ENCODE peak calls at places on chromosome X, in ten cellular contexts. U, M, V, O, B, L, Z, N, Q and F are unnamed samples.

GRCh38 chrX:1598021-1598875 is 6.8 kb downstream of the AKAP17A start:
- DNase-seq in Q (no peak), M (no peak), V (no peak), O (no peak), Z (no peak), N (peak; percentile 60), B (peak; percentile 6), U (no peak), L (no peak), F (no peak)

GRCh38 chrX:118823263-118824172 is at the start of gene ZCCHC12:
- DNase-seq in N (peak; percentile 74), M (peak; percentile 60), Z (no peak), U (peak; percentile 26), V (peak; percentile 57), L (peak; percentile 71), O (no peak), Q (peak; percentile 66), B (peak; percentile 51), F (peak; percentile 35)

GRCh38 chrX:128698528-128698927 is 646.3 kb upstream of the ACTRT1 start:
- DNase-seq in B (no peak), O (peak; percentile 20), L (no peak), U (no peak), Z (peak; percentile 35), Q (no peak), V (no peak), N (no peak), M (no peak), F (no peak)

GRCh38 chrX:110226931-110227330 is 91.0 kb downstream of the AMMECR1 start:
- DNase-seq in U (no peak), Q (no peak), Z (no peak), N (no peak), O (no peak), B (no peak), V (no peak), M (no peak), L (no peak), F (no peak)

GRCh38 chrX:40818236-40818635 is 82.9 kb upstream of the MED14 start:
- DNase-seq in U (no peak), Q (no peak), O (no peak), B (no peak), V (no peak), N (no peak), M (no peak), L (no peak), Z (no peak), F (no peak)

GRCh38 chrX:37817176-37817575 is 30.2 kb downstream of the DYNLT3 start:
- DNase-seq in M (no peak), V (no peak), O (no peak), Q (no peak), U (no peak), N (no peak), Z (no peak), B (no peak), L (no peak), F (no peak)

GRCh38 chrX:123215397-123216089 is 31.5 kb downstream of the GRIA3 start:
- DNase-seq in N (peak; percentile 57), Q (peak; percentile 27), B (peak; percentile 32), V (peak; percentile 5), Z (no peak), U (no peak), L (no peak), M (no peak), O (no peak), F (no peak)

GRCh38 chrX:19544693-19545305 is 29.5 kb upstream of the MAP3K15 start:
- DNase-seq in Q (peak; percentile 14), B (peak; percentile 18), U (peak; percentile 64), L (peak; percentile 62), Z (peak; percentile 21), O (peak; percentile 71), V (peak; percentile 72), N (no peak), M (peak; percentile 35), F (peak; percentile 43)

GRCh38 chrX:140091276-140091886 is 126.1 kb upstream of the CXorf66 start:
- DNase-seq in U (peak; percentile 9), L (no peak), M (peak; percentile 31), N (peak; percentile 66), O (peak; percentile 8), Z (no peak), V (no peak), B (peak; percentile 26), Q (no peak), F (peak; percentile 8)

GRCh38 chrX:97065973-97066372 is 182.3 kb downstream of the RPA4 start:
- DNase-seq in U (no peak), V (no peak), Q (no peak), M (no peak), B (no peak), Z (no peak), N (no peak), L (no peak), O (no peak), F (no peak)

GRCh38 chrX:65035451-65035779 is 59.2 kb upstream of the ZC4H2 start:
- DNase-seq in U (no peak), M (peak; percentile 22), Z (no peak), N (peak; percentile 36), O (no peak), V (no peak), Q (peak; percentile 23), B (peak; percentile 13), L (no peak), F (peak; percentile 28)

GRCh38 chrX:107678957-107679740 is 50.8 kb downstream of the PRPS1 start:
- DNase-seq in Q (no peak), M (no peak), L (no peak), V (peak; percentile 68), B (no peak), U (peak; percentile 24), O (peak; percentile 79), N (peak; percentile 94), Z (no peak), F (peak; percentile 79)

GRCh38 chrX:26286836-26287235 is 70.9 kb downstream of the MAGEB5 start:
- DNase-seq in L (no peak), Q (no peak), B (no peak), N (no peak), Z (no peak), O (no peak), U (no peak), M (no peak), V (no peak), F (no peak)

GRCh38 chrX:78687586-78687985 is 28.5 kb upstream of the RTL3 start:
- DNase-seq in N (no peak), Z (no peak), B (no peak), O (no peak), U (no peak), M (no peak), Q (no peak), V (peak; percentile 22), L (no peak), F (no peak)

GRCh38 chrX:104193485-104193884 is 27.2 kb downstream of the FAM199X start:
- DNase-seq in V (no peak), Z (no peak), N (no peak), O (peak; percentile 4), Q (no peak), U (no peak), M (no peak), L (no peak), B (no peak), F (no peak)

GRCh38 chrX:53716328-53717088 is 30.0 kb upstream of the HUWE1 start:
- DNase-seq in N (no peak), V (no peak), O (no peak), L (no peak), U (no peak), Z (no peak), M (no peak), B (no peak), Q (no peak), F (peak; percentile 15)

GRCh38 chrX:106931831-106932491 is 11.8 kb downstream of the CLDN2 start:
- DNase-seq in V (no peak), Z (no peak), U (no peak), Q (no peak), N (no peak), B (no peak), M (no peak), L (no peak), O (no peak), F (no peak)

GRCh38 chrX:17743913-17744312 is 6.6 kb downstream of the SCML1 start:
- DNase-seq in V (no peak), Q (no peak), M (no peak), O (no peak), Z (no peak), L (no peak), B (no peak), N (no peak), U (no peak), F (no peak)

GRCh38 chrX:47361538-47362511 is 8.6 kb upstream of the ZNF157 start:
- DNase-seq in B (peak; percentile 65), U (peak; percentile 92), M (peak; percentile 57), Z (peak; percentile 95), V (peak; percentile 41), N (peak; percentile 87), Q (peak; percentile 79), L (peak; percentile 86), O (peak; percentile 48), F (peak; percentile 69)

GRCh38 chrX:134236690-134237362 is at the start of gene CCDC160:
- DNase-seq in L (peak; percentile 16), U (peak; percentile 7), O (no peak), N (peak; percentile 85), V (no peak), B (peak; percentile 63), Q (peak; percentile 55), Z (no peak), M (peak; percentile 76), F (peak; percentile 30)

GRCh38 chrX:30895331-30895730 is 6.3 kb upstream of the TAB3 start:
- DNase-seq in B (no peak), O (peak; percentile 32), Z (no peak), U (no peak), L (no peak), Q (no peak), N (no peak), M (no peak), V (no peak), F (no peak)

GRCh38 chrX:47843363-47843762 is 6.7 kb downstream of the ZNF81 start:
- DNase-seq in O (no peak), N (no peak), Q (no peak), B (no peak), L (no peak), U (no peak), Z (no peak), M (no peak), V (no peak), F (no peak)